ENCODE peak calls at places on chromosomes 7 and 10, in six cellular contexts. U, K, O, G, R and W are unnamed samples. For H3K4me1, the result is how much of the 10 kb centered on the place peaks cover.

GRCh38 chr7:22430457-22430856 is 69.5 kb downstream of the STEAP1B start:
- DNase-seq in U (no peak), K (no peak), O (no peak), G (no peak), R (no peak), W (no peak)

GRCh38 chr10:121527690-121528089 is 70.6 kb downstream of the FGFR2 start:
- DNase-seq in U (no peak), K (no peak), O (peak), G (no peak), R (no peak), W (no peak)

GRCh38 chr10:75512534-75512933 is 81.1 kb downstream of the LRMDA start:
- DNase-seq in U (no peak), K (peak), O (no peak), G (no peak), R (peak), W (peak)

GRCh38 chr7:55540226-55540858 is 32.0 kb downstream of the VOPP1 start:
- DNase-seq in U (no peak), K (no peak), O (no peak), G (no peak), R (no peak), W (no peak)

GRCh38 chr10:87603769-87604168 is 55.9 kb upstream of the PAPSS2 start:
- DNase-seq in U (no peak), K (peak), O (no peak), G (no peak), R (no peak), W (no peak)

GRCh38 chr7:76316984-76317781 is 14.7 kb downstream of the HSPB1 start:
- DNase-seq in U (no peak), K (peak), O (no peak), G (no peak), R (no peak), W (no peak)

GRCh38 chr7:43764807-43765491 is 6.5 kb downstream of the BLVRA start:
- DNase-seq in U (no peak), K (no peak), O (no peak), G (no peak), R (no peak), W (no peak)

GRCh38 chr10:44860811-44861751 is 50.1 kb upstream of the TMEM72 start:
- DNase-seq in U (peak), K (peak), O (no peak), G (no peak), R (no peak), W (peak)

GRCh38 chr7:135789956-135790355 is 41.3 kb upstream of the FAM180A start:
- DNase-seq in U (no peak), K (no peak), O (no peak), G (no peak), R (no peak), W (no peak)

GRCh38 chr10:127649642-127650041 is 87.3 kb upstream of the FOXI2 start:
- DNase-seq in U (no peak), K (no peak), O (no peak), G (peak), R (no peak), W (no peak)

GRCh38 chr10:71633935-71634334 is 85.6 kb downstream of the C10orf105 start:
- DNase-seq in U (no peak), K (no peak), O (no peak), G (no peak), R (no peak), W (no peak)
- H3K4me1 ChIP-seq in U (under half), K (under half), O (under half), G (under half), R (under half), W (under half)

GRCh38 chr10:86399879-86400704 is 33.5 kb upstream of the GRID1 start:
- DNase-seq in U (peak), K (peak), O (peak), G (peak), R (peak), W (peak)

GRCh38 chr10:86400705-86401587 is 34.4 kb upstream of the GRID1 start:
- DNase-seq in U (peak), K (peak), O (peak), G (peak), R (peak), W (peak)

GRCh38 chr10:86401588-86402282 is 35.1 kb upstream of the GRID1 start:
- DNase-seq in U (no peak), K (peak), O (peak), G (no peak), R (no peak), W (peak)

GRCh38 chr10:86397120-86397519 is 30.5 kb upstream of the GRID1 start:
- DNase-seq in U (no peak), K (no peak), O (no peak), G (no peak), R (no peak), W (no peak)

GRCh38 chr10:86399514-86399878 is 32.9 kb upstream of the GRID1 start:
- DNase-seq in U (no peak), K (no peak), O (no peak), G (no peak), R (no peak), W (no peak)
- H3K27ac ChIP-seq in U (peak), K (peak), O (peak), G (peak), R (no peak), W (no peak)

GRCh38 chr7:94008537-94008936 is 4.4 kb upstream of the BET1 start:
- DNase-seq in U (no peak), K (no peak), O (no peak), G (no peak), R (no peak), W (no peak)
- H3K4me3 ChIP-seq in U (no peak), K (no peak), O (no peak), G (no peak), R (no peak), W (no peak)

GRCh38 chr10:8050561-8051108 is 3.9 kb upstream of the GATA3 start:
- DNase-seq in U (peak), K (peak), O (no peak), G (no peak), R (no peak), W (no peak)

GRCh38 chr10:8049874-8050560 is 4.5 kb upstream of the GATA3 start:
- DNase-seq in U (no peak), K (no peak), O (no peak), G (no peak), R (no peak), W (no peak)

GRCh38 chr10:8051851-8052257 is 2.6 kb upstream of the GATA3 start:
- DNase-seq in U (no peak), K (no peak), O (no peak), G (no peak), R (no peak), W (no peak)

GRCh38 chr10:8052344-8052969 is 2.0 kb upstream of the GATA3 start:
- DNase-seq in U (no peak), K (no peak), O (no peak), G (no peak), R (no peak), W (no peak)

DNA sequence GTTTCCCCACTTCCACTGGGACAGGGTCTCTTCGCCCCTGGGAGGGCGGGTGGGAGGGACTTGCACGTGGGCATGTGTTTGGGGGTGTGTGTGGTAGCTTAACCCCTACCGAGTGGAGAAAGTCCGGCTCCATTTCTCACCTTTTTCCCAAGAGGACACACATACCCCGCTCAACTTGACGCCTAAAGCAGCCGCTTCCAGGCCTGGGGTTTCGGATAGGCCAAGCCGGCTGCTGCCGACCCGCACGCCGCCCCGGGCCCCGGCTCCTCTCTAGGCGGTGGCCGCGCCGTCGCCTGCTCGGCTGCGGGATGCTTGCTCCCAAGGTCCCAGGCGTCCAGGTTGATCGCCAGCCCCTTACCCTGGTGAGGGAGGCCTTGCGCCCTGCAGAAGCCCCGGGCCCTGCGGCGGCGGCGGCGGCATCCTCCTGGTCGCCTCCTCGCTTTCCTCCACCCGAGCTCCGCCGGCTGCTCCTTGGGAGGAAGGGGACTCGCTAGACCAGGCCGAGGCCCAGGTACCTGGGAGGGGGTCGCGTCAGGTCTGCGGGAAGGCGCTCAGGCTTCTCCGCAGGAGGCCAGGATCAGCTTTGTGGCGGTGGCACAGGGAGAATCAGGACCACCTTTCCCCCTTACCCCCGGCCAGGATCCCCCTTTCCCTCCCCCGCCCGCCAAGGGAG is 3.2 kb upstream of the GATA3 start:
- DNase-seq in U (no peak), K (no peak), O (no peak), G (no peak), R (no peak), W (no peak)
- H3K4me1 ChIP-seq in U (under half), K (half or more), O (half or more), G (under half), R (half or more), W (under half)

DNA sequence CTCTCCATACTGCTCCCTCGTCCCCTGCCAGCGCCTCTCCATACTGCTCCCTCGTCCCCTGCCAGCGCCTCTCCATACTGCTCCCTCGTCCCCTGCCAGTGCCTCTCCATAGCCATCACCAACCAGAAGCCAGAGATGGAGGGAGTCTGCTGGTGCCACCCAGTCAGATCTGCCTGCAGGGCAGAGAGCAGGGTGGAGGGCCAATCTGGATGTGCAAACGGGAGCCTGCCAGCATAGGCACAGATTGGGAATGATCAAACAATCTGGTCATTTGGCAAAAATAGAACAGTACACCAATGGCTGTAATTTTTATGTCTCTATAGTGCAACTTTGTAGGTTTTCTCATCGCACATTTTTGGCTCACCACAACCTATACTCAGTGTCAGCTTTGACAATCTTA is 76.9 kb upstream of the LRRC4 start:
- DNase-seq in U (no peak), K (no peak), O (no peak), G (no peak), R (no peak), W (no peak)
- H3K27ac ChIP-seq in U (no peak), K (no peak), O (no peak), G (no peak), R (no peak), W (no peak)

GRCh38 chr7:116530107-116530820 is 5.4 kb downstream of the CAV1 start:
- DNase-seq in U (no peak), K (no peak), O (no peak), G (no peak), R (no peak), W (no peak)
- H3K4me3 ChIP-seq in U (peak), K (no peak), O (no peak), G (no peak), R (no peak), W (peak)

DNA sequence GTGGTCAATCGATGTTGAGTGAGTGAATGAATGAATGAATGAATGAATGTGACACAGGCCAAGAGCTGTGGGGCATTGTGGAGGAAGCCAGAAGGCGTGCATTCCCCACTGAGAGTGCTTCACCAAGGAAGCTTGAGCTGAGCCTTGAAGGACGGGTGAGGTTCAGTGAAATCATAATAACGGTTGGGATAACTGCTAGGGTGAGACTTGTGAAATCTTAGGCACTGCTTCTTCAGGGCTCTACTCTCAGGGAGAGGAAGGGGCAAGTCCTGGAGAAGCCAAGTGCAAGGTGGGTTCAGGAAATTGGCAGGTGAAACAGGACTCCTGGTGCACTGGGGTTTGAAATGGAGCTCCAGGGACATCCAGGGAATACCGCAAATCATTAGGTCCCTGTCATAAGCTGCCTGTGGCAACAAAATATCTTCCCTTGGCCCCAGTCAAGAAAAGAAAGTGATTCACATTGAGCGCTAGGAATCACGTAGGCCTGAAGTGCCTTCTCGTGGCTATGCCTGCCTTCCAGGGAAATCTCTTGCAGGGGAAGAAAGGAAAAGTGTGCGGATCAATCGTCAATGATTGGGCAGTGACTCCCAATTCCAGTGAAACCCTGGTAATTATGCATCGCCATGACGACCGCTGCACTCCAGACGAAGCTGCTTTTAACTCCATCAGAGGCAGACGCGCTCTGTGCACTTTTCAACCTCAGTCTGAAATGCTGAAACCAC is 23.8 kb upstream of the PRKAG2 start:
- DNase-seq in U (no peak), K (no peak), O (no peak), G (no peak), R (no peak), W (no peak)
- H3K4me1 ChIP-seq in U (under half), K (under half), O (under half), G (under half), R (under half), W (under half)

GRCh38 chr7:93921190-93921585 is 347 bp upstream of the GNG11 start:
- DNase-seq in U (no peak), K (no peak), O (no peak), G (no peak), R (no peak), W (no peak)

GRCh38 chr7:93923291-93923690 is 1.8 kb downstream of the GNG11 start:
- DNase-seq in U (no peak), K (no peak), O (no peak), G (no peak), R (no peak), W (no peak)

GRCh38 chr7:93926800-93927199 is 5.3 kb downstream of the GNG11 start:
- DNase-seq in U (no peak), K (no peak), O (no peak), G (no peak), R (no peak), W (no peak)

GRCh38 chr7:93921607-93922446 is at the start of gene GNG11:
- DNase-seq in U (peak), K (peak), O (peak), G (no peak), R (peak), W (peak)

GRCh38 chr7:93923946-93924345 is 2.4 kb downstream of the GNG11 start:
- DNase-seq in U (no peak), K (no peak), O (no peak), G (no peak), R (no peak), W (no peak)
- H3K27ac ChIP-seq in U (no peak), K (no peak), O (peak), G (no peak), R (peak), W (no peak)

DNA sequence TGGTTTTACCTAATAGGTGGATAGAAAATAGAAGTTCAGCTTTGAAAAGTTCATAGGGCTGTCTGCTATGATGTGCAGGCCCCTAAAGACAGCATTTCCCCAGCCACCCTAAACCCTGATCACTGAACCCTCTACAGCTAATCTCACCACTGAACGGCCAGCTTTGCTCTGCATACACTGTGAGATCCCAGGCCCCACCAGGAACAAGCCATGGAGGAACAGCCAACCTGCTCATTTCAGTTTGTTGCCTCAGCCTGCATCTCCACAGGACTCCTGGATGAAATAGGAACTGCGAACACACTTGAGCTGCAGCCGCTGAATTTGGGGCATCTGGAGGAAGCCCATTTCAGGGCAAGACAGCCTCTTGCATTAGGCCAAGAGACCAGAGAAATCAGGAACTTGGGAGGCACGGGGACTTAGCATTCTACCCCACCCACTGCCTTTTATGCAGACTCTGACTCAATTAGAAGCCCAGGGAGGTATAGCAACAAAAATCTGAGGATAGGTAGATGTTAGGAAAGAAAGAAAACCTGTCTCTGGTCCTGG is 14.5 kb upstream of the EGR2 start:
- DNase-seq in U (no peak), K (no peak), O (no peak), G (no peak), R (no peak), W (no peak)
- H3K4me3 ChIP-seq in U (no peak), K (no peak), O (no peak), G (no peak), R (no peak), W (no peak)

GRCh38 chr10:129942019-129942277 is 22.1 kb downstream of the EBF3 start:
- DNase-seq in U (no peak), K (no peak), O (no peak), G (no peak), R (no peak), W (no peak)
- H3K4me1 ChIP-seq in U (half or more), K (under half), O (under half), G (under half), R (under half), W (under half)